ENCODE peak calls at places on chromosomes 13 and 19, in eight cellular contexts. I is lower lobe of right lung, Y is heart right ventricle, R is stomach, F is body of pancreas, U is suprapubic skin, C is vagina, A is DND-41. V is an unnamed sample. For H3K4me1, the result is how much of the 10 kb centered on the place peaks cover.

GRCh38 chr19:32464279-32464678 is 58.7 kb downstream of the DPY19L3 start:
- DNase-seq in I (no peak), A (no peak), C (no peak), F (no peak), Y (no peak), R (no peak), U (no peak), V (peak)

GRCh38 chr19:51737924-51738323 is 13.8 kb downstream of the FPR1 start:
- DNase-seq in R (no peak), I (no peak), F (no peak), U (no peak), C (no peak), Y (no peak), A (no peak), V (no peak)

GRCh38 chr19:49678970-49679831 is 2.1 kb downstream of the PRMT1 start:
- DNase-seq in F (no peak), C (no peak), R (no peak), A (no peak), Y (no peak), I (no peak), U (no peak), V (no peak)

GRCh38 chr19:7658219-7658686 is 10.6 kb upstream of the RETN start:
- DNase-seq in F (no peak), A (peak), U (no peak), Y (no peak), R (no peak), I (no peak), C (no peak), V (peak)

GRCh38 chr19:2235396-2236284 is 489 bp downstream of the PLEKHJ1 start:
- DNase-seq in A (peak), Y (peak), U (no peak), F (peak), C (no peak), I (peak), R (peak), V (peak)

GRCh38 chr19:16830679-16831078 is 1.5 kb downstream of the SIN3B start:
- DNase-seq in F (no peak), Y (no peak), U (no peak), C (no peak), A (no peak), I (no peak), R (no peak), V (no peak)

GRCh38 chr13:47415048-47415447 is 518.2 kb upstream of the HTR2A start:
- DNase-seq in I (no peak), R (no peak), A (no peak), Y (no peak), U (no peak), C (no peak), F (no peak), V (no peak)

GRCh38 chr19:7013678-7014077 is 7.6 kb downstream of the MBD3L2B start:
- DNase-seq in C (no peak), F (no peak), Y (no peak), U (no peak), A (no peak), R (no peak), I (no peak), V (no peak)

GRCh38 chr19:41316306-41316920 is 6.4 kb downstream of the CCDC97 start:
- DNase-seq in I (peak), U (no peak), F (no peak), A (no peak), Y (no peak), C (no peak), R (no peak), V (no peak)

GRCh38 chr13:51819544-51819943 is 15.6 kb upstream of the DHRS12 start:
- DNase-seq in R (no peak), I (no peak), U (no peak), F (no peak), C (no peak), Y (no peak), A (no peak), V (no peak)

GRCh38 chr13:112974125-112974524 is 5.1 kb downstream of the MCF2L start:
- DNase-seq in I (peak), Y (no peak), R (no peak), U (no peak), A (no peak), C (no peak), F (no peak), V (no peak)

GRCh38 chr19:1791879-1792278 is 20.2 kb downstream of the ATP8B3 start:
- DNase-seq in F (no peak), C (no peak), U (no peak), R (no peak), I (no peak), Y (no peak), A (no peak), V (no peak)

GRCh38 chr19:42422576-42423461 is 4.4 kb downstream of the LIPE start:
- DNase-seq in U (no peak), R (no peak), F (no peak), A (no peak), I (no peak), C (no peak), Y (no peak), V (peak)

GRCh38 chr13:30443957-30444404 is 21.7 kb downstream of the UBE2L5 start:
- DNase-seq in Y (no peak), C (peak), R (no peak), U (no peak), I (no peak), F (no peak), A (no peak), V (peak)

GRCh38 chr13:23618341-23618740 is 48.1 kb downstream of the TNFRSF19 start:
- DNase-seq in R (no peak), Y (no peak), C (no peak), U (no peak), A (no peak), F (no peak), I (no peak), V (no peak)

GRCh38 chr19:16197188-16197621 is 506 bp upstream of the AP1M1 start:
- DNase-seq in I (no peak), C (no peak), A (no peak), U (no peak), Y (no peak), F (no peak), R (no peak), V (peak)

GRCh38 chr19:45769821-45770191 is 754 bp upstream of the SIX5 start:
- DNase-seq in F (no peak), C (no peak), A (no peak), U (peak), Y (peak), R (peak), I (peak), V (peak)

GRCh38 chr19:49567722-49568454 is 12.5 kb downstream of the NOSIP start:
- DNase-seq in A (peak), F (no peak), C (no peak), U (no peak), R (no peak), Y (no peak), I (no peak), V (no peak)

GRCh38 chr13:110976785-110977184 is 61.9 kb upstream of the ANKRD10 start:
- DNase-seq in C (no peak), Y (no peak), A (no peak), I (no peak), F (no peak), U (no peak), R (no peak), V (no peak)

GRCh38 chr19:17184381-17184841 is 30.7 kb upstream of the USE1 start:
- DNase-seq in I (no peak), R (no peak), U (no peak), Y (no peak), F (no peak), A (no peak), C (no peak), V (peak)

GRCh38 chr13:75452564-75452963 is 29.4 kb downstream of the TBC1D4 start:
- DNase-seq in I (no peak), F (no peak), A (no peak), C (no peak), U (no peak), R (no peak), Y (no peak), V (no peak)

GRCh38 chr19:46862974-46863632 is 2.3 kb downstream of the ARHGAP35 start:
- DNase-seq in I (no peak), F (no peak), R (no peak), C (no peak), Y (no peak), A (no peak), U (peak), V (no peak)

GRCh38 chr19:45069056-45069455 is 7.2 kb downstream of the ZNF296 start:
- DNase-seq in U (no peak), I (no peak), C (no peak), F (no peak), R (peak), Y (no peak), A (no peak), V (no peak)

GRCh38 chr13:28493740-28494536 is 990 bp downstream of the FLT1 start:
- DNase-seq in A (no peak), Y (peak), U (no peak), F (no peak), I (peak), R (no peak), C (no peak), V (no peak)

GRCh38 chr19:36103842-36104552 is 6.9 kb upstream of the OVOL3 start:
- DNase-seq in Y (no peak), U (no peak), F (no peak), R (no peak), I (no peak), A (no peak), C (no peak), V (no peak)

GRCh38 chr19:800360-801029 is 3.2 kb downstream of the PTBP1 start:
- DNase-seq in R (peak), C (no peak), F (peak), I (no peak), A (no peak), Y (no peak), U (no peak), V (no peak)

GRCh38 chr19:29623726-29624488 is 17.8 kb downstream of the POP4 start:
- DNase-seq in A (no peak), F (no peak), C (no peak), U (no peak), R (no peak), Y (no peak), I (peak), V (no peak)

GRCh38 chr19:54434862-54435174 is 14.2 kb upstream of the LENG8 start:
- DNase-seq in R (no peak), C (no peak), A (no peak), I (no peak), U (no peak), Y (no peak), F (no peak), V (no peak)

GRCh38 chr19:54432144-54432738 is 16.8 kb upstream of the LENG8 start:
- DNase-seq in A (no peak), F (no peak), R (no peak), U (no peak), I (no peak), Y (no peak), C (no peak), V (no peak)

GRCh38 chr19:54435551-54436016 is 13.4 kb upstream of the LENG8 start:
- DNase-seq in Y (no peak), I (no peak), C (no peak), F (no peak), U (no peak), R (no peak), A (no peak), V (no peak)

GRCh38 chr19:54434112-54434861 is 14.7 kb upstream of the LENG8 start:
- DNase-seq in Y (no peak), U (no peak), C (no peak), I (no peak), F (no peak), R (no peak), A (no peak), V (no peak)

DNA sequence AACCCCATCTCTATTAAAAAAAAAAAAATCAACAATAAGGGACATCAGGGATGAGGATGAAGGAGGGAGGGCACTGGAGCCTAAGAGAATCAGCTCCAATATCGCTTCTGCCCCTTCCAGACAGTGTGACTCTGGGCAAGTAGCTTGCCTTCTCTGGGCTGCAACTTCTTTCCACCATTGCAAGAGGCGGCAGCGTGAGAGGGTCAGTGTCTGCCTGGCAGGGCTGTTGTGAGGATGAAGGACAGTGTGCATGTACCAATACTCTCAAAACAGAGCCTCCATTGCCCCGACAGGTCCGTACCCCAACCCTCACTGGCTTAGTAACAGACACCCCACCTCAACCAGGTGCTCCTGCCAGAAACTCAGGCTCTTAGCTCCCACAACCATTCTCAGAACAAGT is 15.3 kb upstream of the LENG8 start:
- DNase-seq in R (no peak), F (no peak), I (no peak), A (no peak), C (no peak), U (no peak), Y (no peak), V (no peak)
- H3K4me1 ChIP-seq in R (under half), F (half or more), I (under half), A (under half), C (under half), U (under half), Y (under half), V (under half)

GRCh38 chr13:98507060-98507797 is 69.7 kb downstream of the STK24 start:
- DNase-seq in A (no peak), I (peak), F (peak), C (no peak), R (peak), Y (peak), U (no peak), V (no peak)
- H3K4me1 ChIP-seq in A (under half), I (half or more), F (half or more), C (half or more), R (half or more), Y (half or more), U (half or more), V (under half)

DNA sequence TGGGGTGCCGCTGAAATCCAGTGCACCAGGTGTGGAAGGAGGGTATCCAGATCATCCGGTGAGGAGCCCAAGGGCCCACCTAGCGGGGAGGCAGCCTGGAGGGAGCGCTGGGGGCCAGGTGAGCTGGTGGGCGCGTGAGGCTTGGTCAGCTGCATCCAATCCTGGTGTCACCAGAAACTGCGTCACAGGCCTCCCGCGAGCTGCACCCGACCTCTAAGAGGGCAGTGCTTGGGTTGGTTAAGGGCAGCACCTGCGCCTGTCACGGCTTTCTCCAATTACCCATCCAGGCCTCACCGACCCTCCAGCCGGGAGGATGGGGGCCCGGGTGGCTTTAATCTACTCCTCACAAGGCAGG is 284 bp downstream of the RNF17 start:
- DNase-seq in A (no peak), F (no peak), Y (no peak), U (no peak), I (no peak), R (no peak), C (no peak), V (no peak)
- H3K4me1 ChIP-seq in A (under half), F (under half), Y (under half), U (under half), I (under half), R (under half), C (under half), V (under half)

GRCh38 chr19:10621966-10622365 is 3.4 kb upstream of the SLC44A2 start:
- DNase-seq in F (no peak), Y (no peak), A (no peak), I (no peak), U (no peak), C (no peak), R (no peak), V (no peak)

GRCh38 chr19:10620786-10621185 is 4.6 kb upstream of the SLC44A2 start:
- DNase-seq in A (no peak), F (no peak), R (no peak), C (no peak), I (no peak), Y (no peak), U (no peak), V (no peak)

GRCh38 chr19:10625003-10625761 is at the start of gene SLC44A2:
- DNase-seq in F (peak), I (peak), C (no peak), Y (peak), R (peak), A (no peak), U (peak), V (no peak)

GRCh38 chr19:10624585-10624984 is 768 bp upstream of the SLC44A2 start:
- DNase-seq in R (peak), A (no peak), C (no peak), Y (no peak), U (no peak), I (no peak), F (no peak), V (no peak)

DNA sequence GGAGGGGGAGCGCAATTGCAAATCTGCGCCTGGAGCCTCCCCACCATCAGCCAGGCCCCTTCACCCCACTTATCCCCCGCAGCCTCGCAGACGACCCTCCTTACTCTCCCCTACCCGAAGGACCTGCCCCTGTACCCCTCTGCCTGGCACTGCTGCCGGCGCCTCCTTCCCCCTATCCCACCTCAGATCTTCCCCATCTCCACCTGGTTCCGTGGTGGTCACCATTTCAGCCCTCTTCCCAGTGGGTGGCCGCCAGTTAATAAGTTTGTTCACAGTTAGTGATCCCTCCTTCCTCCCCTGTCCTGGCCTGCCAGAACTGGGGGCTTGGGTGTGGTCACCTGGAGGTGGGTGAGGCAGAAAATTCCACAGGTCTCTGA is 397 bp downstream of the SLC44A2 start:
- DNase-seq in I (no peak), R (no peak), Y (no peak), C (no peak), A (no peak), U (no peak), F (no peak), V (no peak)
- H3K4me1 ChIP-seq in I (under half), R (half or more), Y (under half), C (under half), A (under half), U (under half), F (under half), V (under half)

GRCh38 chr13:102654786-102655185 is 40.1 kb downstream of the METTL21C start:
- DNase-seq in C (no peak), U (no peak), F (no peak), Y (no peak), I (no peak), R (no peak), A (no peak), V (no peak)
- H3K4me1 ChIP-seq in C (under half), U (under half), F (under half), Y (under half), I (under half), R (under half), A (under half), V (under half)